ENCODE peak calls at places on chromosomes 11 and 22, in four cellular contexts. F is CD8-positive, alpha-beta memory T cell; U is pancreas; B is epithelial cell of proximal tubule. W is an unnamed sample.

GRCh38 chr11:3095712-3096361 is 38.6 kb upstream of the CARS1 start:
- DNase-seq in B (peak), F (no peak), U (no peak), W (no peak)

GRCh38 chr22:17919276-17920144 is 104.9 kb downstream of the MICAL3 start:
- DNase-seq in U (no peak), B (no peak), F (no peak), W (no peak)

GRCh38 chr11:77171885-77172665 is 44.0 kb downstream of the MYO7A start:
- DNase-seq in B (no peak), F (no peak), U (peak), W (no peak)

GRCh38 chr22:22485524-22485923 is 23.0 kb downstream of the ZNF280B start:
- DNase-seq in B (no peak), U (no peak), F (no peak), W (no peak)

GRCh38 chr11:61611309-61611708 is 30.4 kb upstream of the SYT7 start:
- DNase-seq in B (no peak), U (peak), F (no peak), W (no peak)

GRCh38 chr22:49650336-49651241 is 177.1 kb downstream of the BRD1 start:
- DNase-seq in B (no peak), U (no peak), F (no peak), W (no peak)

GRCh38 chr22:39800790-39801540 is 92.6 kb downstream of the ENTHD1 start:
- DNase-seq in F (no peak), B (no peak), U (no peak), W (no peak)

GRCh38 chr11:126312903-126313460 is 9.1 kb downstream of the DCPS start:
- DNase-seq in F (no peak), B (no peak), U (no peak), W (no peak)

GRCh38 chr11:70913715-70914231 is 338.6 kb downstream of the SHANK2 start:
- DNase-seq in B (no peak), U (no peak), F (no peak), W (no peak)

GRCh38 chr11:116738975-116739374 is 33.8 kb downstream of the BUD13 start:
- DNase-seq in B (no peak), F (no peak), U (no peak), W (no peak)

GRCh38 chr22:19244600-19245352 is 46.7 kb downstream of the CLTCL1 start:
- DNase-seq in U (no peak), B (no peak), F (no peak), W (no peak)

GRCh38 chr11:22192642-22193347 is at the start of gene ANO5:
- DNase-seq in F (no peak), U (peak), B (no peak), W (no peak)

GRCh38 chr11:95930948-95931347 is 7.0 kb upstream of the MTMR2 start:
- DNase-seq in U (no peak), B (no peak), F (no peak), W (no peak)

GRCh38 chr11:9002920-9003572 is 755 bp downstream of the NRIP3 start:
- DNase-seq in B (no peak), F (no peak), U (no peak), W (no peak)

GRCh38 chr22:43726296-43726695 is 85.8 kb downstream of the EFCAB6 start:
- DNase-seq in B (no peak), F (no peak), U (no peak), W (no peak)

GRCh38 chr22:36734171-36735058 is 30.9 kb upstream of the CACNG2 start:
- DNase-seq in F (no peak), U (no peak), B (no peak), W (no peak)

GRCh38 chr22:37205046-37205445 is 7.2 kb downstream of the SSTR3 start:
- DNase-seq in U (no peak), F (no peak), B (no peak), W (no peak)

GRCh38 chr11:122100222-122101080 is 15.6 kb downstream of the BLID start:
- DNase-seq in F (no peak), U (peak), B (no peak), W (no peak)
- H3K4me3 ChIP-seq in F (no peak), U (peak), B (peak), W (no peak)

GRCh38 chr11:11624926-11625325 is 3.1 kb upstream of the GALNT18 start:
- DNase-seq in U (no peak), B (no peak), F (no peak), W (no peak)

GRCh38 chr11:11624206-11624605 is 2.4 kb upstream of the GALNT18 start:
- DNase-seq in U (no peak), F (no peak), B (no peak), W (no peak)

GRCh38 chr11:11629368-11629767 is 7.6 kb upstream of the GALNT18 start:
- DNase-seq in F (no peak), U (no peak), B (no peak), W (no peak)

GRCh38 chr11:11626128-11626527 is 4.3 kb upstream of the GALNT18 start:
- DNase-seq in B (no peak), U (no peak), F (no peak), W (no peak)

DNA sequence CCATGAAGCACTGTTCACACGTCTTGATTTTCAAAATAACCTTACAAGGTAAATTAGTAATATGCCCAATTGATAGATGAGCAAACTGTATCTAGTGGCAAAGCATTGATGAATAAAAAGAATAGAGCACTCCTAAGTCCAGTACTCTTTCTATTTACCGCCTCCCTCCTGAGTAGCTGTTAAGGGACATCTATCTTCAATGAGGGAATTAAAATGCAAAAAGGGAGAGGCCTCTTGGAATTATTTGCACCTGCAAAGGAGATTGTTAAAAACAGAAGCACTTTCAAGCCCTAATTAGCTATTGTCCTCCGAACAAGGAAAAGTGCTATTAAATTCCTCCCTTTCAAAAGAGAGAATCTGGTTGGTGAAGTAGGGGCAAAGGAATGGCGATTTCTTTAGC is 6.8 kb upstream of the GALNT18 start:
- DNase-seq in B (no peak), F (no peak), U (no peak), W (no peak)
- H3K4me3 ChIP-seq in B (no peak), F (no peak), U (no peak), W (no peak)

GRCh38 chr11:113314065-113314388 is 356 bp upstream of the TTC12 start:
- DNase-seq in F (no peak), B (no peak), U (no peak), W (no peak)
- H3K4me3 ChIP-seq in F (peak), B (peak), U (peak), W (peak)

GRCh38 chr11:23570828-23571227 is 710.6 kb upstream of the CCDC179 start:
- DNase-seq in B (no peak), F (no peak), U (no peak), W (no peak)
- H3K4me3 ChIP-seq in B (no peak), F (no peak), U (no peak), W (no peak)

GRCh38 chr11:108624196-108624925 is 30.8 kb upstream of the EXPH5 start:
- DNase-seq in F (no peak), B (no peak), U (no peak), W (no peak)

GRCh38 chr11:108616549-108616948 is 23.0 kb upstream of the EXPH5 start:
- DNase-seq in U (no peak), B (peak), F (no peak), W (no peak)

GRCh38 chr11:108618529-108618928 is 25.0 kb upstream of the EXPH5 start:
- DNase-seq in U (no peak), B (no peak), F (no peak), W (no peak)

GRCh38 chr11:108617055-108617454 is 23.5 kb upstream of the EXPH5 start:
- DNase-seq in B (no peak), F (no peak), U (no peak), W (no peak)

GRCh38 chr11:108620958-108621772 is 27.6 kb upstream of the EXPH5 start:
- DNase-seq in U (no peak), B (no peak), F (no peak), W (no peak)
- H3K4me3 ChIP-seq in U (no peak), B (no peak), F (no peak), W (no peak)

DNA sequence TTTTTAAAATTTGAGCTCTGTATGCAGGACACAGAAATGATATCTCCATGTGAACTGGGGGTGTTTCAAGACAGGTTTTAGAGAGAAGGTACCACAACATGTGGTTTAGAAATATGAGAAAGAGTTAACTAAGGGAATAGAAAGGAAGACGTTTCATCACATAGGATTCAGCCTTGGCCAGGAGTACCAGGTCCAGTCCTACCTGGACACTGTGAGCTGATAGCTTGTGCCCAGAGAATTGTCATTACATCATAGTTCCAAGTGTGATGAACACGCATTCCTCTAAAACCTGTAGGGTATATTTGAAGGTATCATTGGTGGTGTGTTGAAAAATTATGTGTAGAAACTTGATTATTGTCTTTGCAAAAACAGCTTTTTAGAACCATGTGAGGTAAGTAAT is 1.8 kb downstream of the SLC22A9 start:
- DNase-seq in F (no peak), U (no peak), B (no peak), W (no peak)
- H3K4me3 ChIP-seq in F (no peak), U (no peak), B (no peak), W (no peak)

W was measured in CD8-positive, alpha-beta T cell.